ENCODE peak calls at places on chromosomes 6 and 20, in seven cellular contexts. One of them, this sample, is unnamed.
A peak's percentile ranks its signal among the peaks of the same experiment; 100 is the strongest.

GRCh38 chr6:25709761-25710160 is 44.8 kb upstream of the SLC17A4 start:
- DNase-seq in gastrocnemius medialis: no peak
- DNase-seq in choroid plexus epithelial cell: no peak
- DNase-seq in pancreas: no peak
- DNase-seq in endothelial cell of umbilical vein: no peak
- DNase-seq in fibroblast of the aortic adventitia: no peak
- DNase-seq in kidney epithelial cell: no peak
- DNase-seq in this sample: no peak

GRCh38 chr6:137115653-137116052 is 57.8 kb downstream of the IL22RA2 start:
- DNase-seq in gastrocnemius medialis: no peak
- DNase-seq in choroid plexus epithelial cell: peak; percentile 45
- DNase-seq in pancreas: no peak
- DNase-seq in endothelial cell of umbilical vein: peak; percentile 14
- DNase-seq in fibroblast of the aortic adventitia: no peak
- DNase-seq in kidney epithelial cell: no peak
- DNase-seq in this sample: no peak

GRCh38 chr20:6590891-6591679 is 176.4 kb upstream of the BMP2 start:
- DNase-seq in gastrocnemius medialis: no peak
- DNase-seq in choroid plexus epithelial cell: peak; percentile 67
- DNase-seq in pancreas: no peak
- DNase-seq in endothelial cell of umbilical vein: peak; percentile 83
- DNase-seq in fibroblast of the aortic adventitia: peak; percentile 72
- DNase-seq in kidney epithelial cell: peak; percentile 89
- DNase-seq in this sample: peak; percentile 80

GRCh38 chr6:113642714-113643442 is 214.3 kb upstream of the MARCKS start:
- DNase-seq in gastrocnemius medialis: no peak
- DNase-seq in choroid plexus epithelial cell: peak; percentile 38
- DNase-seq in pancreas: peak; percentile 84
- DNase-seq in endothelial cell of umbilical vein: peak; percentile 57
- DNase-seq in fibroblast of the aortic adventitia: peak; percentile 49
- DNase-seq in kidney epithelial cell: no peak
- DNase-seq in this sample: no peak

GRCh38 chr6:141829996-141830395 is 302.7 kb upstream of the GJE1 start:
- DNase-seq in gastrocnemius medialis: no peak
- DNase-seq in choroid plexus epithelial cell: no peak
- DNase-seq in pancreas: no peak
- DNase-seq in endothelial cell of umbilical vein: no peak
- DNase-seq in fibroblast of the aortic adventitia: no peak
- DNase-seq in kidney epithelial cell: no peak
- DNase-seq in this sample: no peak

GRCh38 chr6:150024646-150025155 is 631 bp downstream of the RAET1L start:
- DNase-seq in gastrocnemius medialis: no peak
- DNase-seq in choroid plexus epithelial cell: no peak
- DNase-seq in pancreas: no peak
- DNase-seq in endothelial cell of umbilical vein: no peak
- DNase-seq in fibroblast of the aortic adventitia: no peak
- DNase-seq in kidney epithelial cell: no peak
- DNase-seq in this sample: no peak

GRCh38 chr6:155985660-155986138 is 530.1 kb upstream of the NOX3 start:
- DNase-seq in gastrocnemius medialis: no peak
- DNase-seq in choroid plexus epithelial cell: no peak
- DNase-seq in pancreas: no peak
- DNase-seq in endothelial cell of umbilical vein: peak; percentile 8
- DNase-seq in fibroblast of the aortic adventitia: no peak
- DNase-seq in kidney epithelial cell: no peak
- DNase-seq in this sample: no peak

GRCh38 chr6:125791151-125791819 is 525 bp downstream of the NCOA7 start:
- DNase-seq in gastrocnemius medialis: no peak
- DNase-seq in choroid plexus epithelial cell: peak; percentile 76
- DNase-seq in pancreas: no peak
- DNase-seq in endothelial cell of umbilical vein: peak; percentile 86
- DNase-seq in fibroblast of the aortic adventitia: peak; percentile 72
- DNase-seq in kidney epithelial cell: no peak
- DNase-seq in this sample: peak; percentile 80

GRCh38 chr20:19943021-19943659 is 74.0 kb upstream of the NAA20 start:
- DNase-seq in gastrocnemius medialis: no peak
- DNase-seq in choroid plexus epithelial cell: no peak
- DNase-seq in pancreas: no peak
- DNase-seq in endothelial cell of umbilical vein: peak; percentile 75
- DNase-seq in fibroblast of the aortic adventitia: no peak
- DNase-seq in kidney epithelial cell: no peak
- DNase-seq in this sample: no peak

GRCh38 chr20:4820833-4821518 is 99.3 kb downstream of the PRND start:
- DNase-seq in gastrocnemius medialis: no peak
- DNase-seq in choroid plexus epithelial cell: peak; percentile 63
- DNase-seq in pancreas: no peak
- DNase-seq in endothelial cell of umbilical vein: peak; percentile 22
- DNase-seq in fibroblast of the aortic adventitia: peak; percentile 90
- DNase-seq in kidney epithelial cell: peak; percentile 41
- DNase-seq in this sample: peak; percentile 92

GRCh38 chr20:45449528-45449927 is 20.0 kb upstream of the WFDC2 start:
- DNase-seq in gastrocnemius medialis: peak; percentile 34
- DNase-seq in choroid plexus epithelial cell: no peak
- DNase-seq in pancreas: no peak
- DNase-seq in endothelial cell of umbilical vein: no peak
- DNase-seq in fibroblast of the aortic adventitia: no peak
- DNase-seq in kidney epithelial cell: no peak
- DNase-seq in this sample: no peak

GRCh38 chr6:41228616-41229015 is 467 bp downstream of the TREML4 start:
- DNase-seq in gastrocnemius medialis: no peak
- DNase-seq in choroid plexus epithelial cell: peak; percentile 4
- DNase-seq in pancreas: no peak
- DNase-seq in endothelial cell of umbilical vein: no peak
- DNase-seq in fibroblast of the aortic adventitia: peak; percentile 14
- DNase-seq in kidney epithelial cell: no peak
- DNase-seq in this sample: no peak

GRCh38 chr6:33620584-33621395 is at the start of gene ITPR3:
- DNase-seq in gastrocnemius medialis: no peak
- DNase-seq in choroid plexus epithelial cell: peak; percentile 69
- DNase-seq in pancreas: peak; percentile 70
- DNase-seq in endothelial cell of umbilical vein: peak; percentile 53
- DNase-seq in fibroblast of the aortic adventitia: peak; percentile 92
- DNase-seq in kidney epithelial cell: no peak
- DNase-seq in this sample: peak; percentile 87

GRCh38 chr6:155795173-155795796 is 339.6 kb upstream of the NOX3 start:
- DNase-seq in gastrocnemius medialis: no peak
- DNase-seq in choroid plexus epithelial cell: no peak
- DNase-seq in pancreas: no peak
- DNase-seq in endothelial cell of umbilical vein: no peak
- DNase-seq in fibroblast of the aortic adventitia: peak; percentile 67
- DNase-seq in kidney epithelial cell: no peak
- DNase-seq in this sample: no peak

GRCh38 chr6:45289751-45290514 is 38.2 kb upstream of the RUNX2 start:
- DNase-seq in gastrocnemius medialis: no peak
- DNase-seq in choroid plexus epithelial cell: no peak
- DNase-seq in pancreas: no peak
- DNase-seq in endothelial cell of umbilical vein: no peak
- DNase-seq in fibroblast of the aortic adventitia: no peak
- DNase-seq in kidney epithelial cell: no peak
- DNase-seq in this sample: no peak

GRCh38 chr6:32108094-32108627 is 977 bp downstream of the TNXB start:
- DNase-seq in gastrocnemius medialis: peak; percentile 30
- DNase-seq in choroid plexus epithelial cell: peak; percentile 22
- DNase-seq in pancreas: peak; percentile 45
- DNase-seq in endothelial cell of umbilical vein: no peak
- DNase-seq in fibroblast of the aortic adventitia: peak; percentile 80
- DNase-seq in kidney epithelial cell: no peak
- DNase-seq in this sample: peak; percentile 48

GRCh38 chr20:44711237-44711636 is 3.9 kb upstream of the CCN5 start:
- DNase-seq in gastrocnemius medialis: no peak
- DNase-seq in choroid plexus epithelial cell: no peak
- DNase-seq in pancreas: no peak
- DNase-seq in endothelial cell of umbilical vein: no peak
- DNase-seq in fibroblast of the aortic adventitia: no peak
- DNase-seq in kidney epithelial cell: no peak
- DNase-seq in this sample: peak; percentile 47

GRCh38 chr6:46771556-46771955 is 21.6 kb upstream of the MEP1A start:
- DNase-seq in gastrocnemius medialis: no peak
- DNase-seq in choroid plexus epithelial cell: no peak
- DNase-seq in pancreas: no peak
- DNase-seq in endothelial cell of umbilical vein: no peak
- DNase-seq in fibroblast of the aortic adventitia: no peak
- DNase-seq in kidney epithelial cell: no peak
- DNase-seq in this sample: no peak

GRCh38 chr6:56906752-56907151 is 48.2 kb upstream of the BEND6 start:
- DNase-seq in gastrocnemius medialis: no peak
- DNase-seq in choroid plexus epithelial cell: peak; percentile 44
- DNase-seq in pancreas: no peak
- DNase-seq in endothelial cell of umbilical vein: no peak
- DNase-seq in fibroblast of the aortic adventitia: no peak
- DNase-seq in kidney epithelial cell: no peak
- DNase-seq in this sample: peak; percentile 56

GRCh38 chr6:158769696-158770446 is 49.3 kb downstream of the EZR start:
- DNase-seq in gastrocnemius medialis: no peak
- DNase-seq in choroid plexus epithelial cell: peak; percentile 67
- DNase-seq in pancreas: no peak
- DNase-seq in endothelial cell of umbilical vein: no peak
- DNase-seq in fibroblast of the aortic adventitia: no peak
- DNase-seq in kidney epithelial cell: no peak
- DNase-seq in this sample: no peak

GRCh38 chr6:5996701-5997419 is 9.9 kb downstream of the NRN1 start:
- DNase-seq in gastrocnemius medialis: no peak
- DNase-seq in choroid plexus epithelial cell: no peak
- DNase-seq in pancreas: no peak
- DNase-seq in endothelial cell of umbilical vein: peak; percentile 59
- DNase-seq in fibroblast of the aortic adventitia: no peak
- DNase-seq in kidney epithelial cell: no peak
- DNase-seq in this sample: no peak

GRCh38 chr6:5997420-5998093 is 9.2 kb downstream of the NRN1 start:
- DNase-seq in gastrocnemius medialis: no peak
- DNase-seq in choroid plexus epithelial cell: no peak
- DNase-seq in pancreas: no peak
- DNase-seq in endothelial cell of umbilical vein: peak; percentile 49
- DNase-seq in fibroblast of the aortic adventitia: no peak
- DNase-seq in kidney epithelial cell: no peak
- DNase-seq in this sample: no peak

GRCh38 chr6:5998236-5998635 is 8.5 kb downstream of the NRN1 start:
- DNase-seq in gastrocnemius medialis: no peak
- DNase-seq in choroid plexus epithelial cell: no peak
- DNase-seq in pancreas: no peak
- DNase-seq in endothelial cell of umbilical vein: no peak
- DNase-seq in fibroblast of the aortic adventitia: no peak
- DNase-seq in kidney epithelial cell: no peak
- DNase-seq in this sample: no peak

GRCh38 chr6:5999688-6000608 is 6.8 kb downstream of the NRN1 start:
- DNase-seq in gastrocnemius medialis: no peak
- DNase-seq in choroid plexus epithelial cell: no peak
- DNase-seq in pancreas: no peak
- DNase-seq in endothelial cell of umbilical vein: no peak
- DNase-seq in fibroblast of the aortic adventitia: no peak
- DNase-seq in kidney epithelial cell: no peak
- DNase-seq in this sample: no peak

DNA sequence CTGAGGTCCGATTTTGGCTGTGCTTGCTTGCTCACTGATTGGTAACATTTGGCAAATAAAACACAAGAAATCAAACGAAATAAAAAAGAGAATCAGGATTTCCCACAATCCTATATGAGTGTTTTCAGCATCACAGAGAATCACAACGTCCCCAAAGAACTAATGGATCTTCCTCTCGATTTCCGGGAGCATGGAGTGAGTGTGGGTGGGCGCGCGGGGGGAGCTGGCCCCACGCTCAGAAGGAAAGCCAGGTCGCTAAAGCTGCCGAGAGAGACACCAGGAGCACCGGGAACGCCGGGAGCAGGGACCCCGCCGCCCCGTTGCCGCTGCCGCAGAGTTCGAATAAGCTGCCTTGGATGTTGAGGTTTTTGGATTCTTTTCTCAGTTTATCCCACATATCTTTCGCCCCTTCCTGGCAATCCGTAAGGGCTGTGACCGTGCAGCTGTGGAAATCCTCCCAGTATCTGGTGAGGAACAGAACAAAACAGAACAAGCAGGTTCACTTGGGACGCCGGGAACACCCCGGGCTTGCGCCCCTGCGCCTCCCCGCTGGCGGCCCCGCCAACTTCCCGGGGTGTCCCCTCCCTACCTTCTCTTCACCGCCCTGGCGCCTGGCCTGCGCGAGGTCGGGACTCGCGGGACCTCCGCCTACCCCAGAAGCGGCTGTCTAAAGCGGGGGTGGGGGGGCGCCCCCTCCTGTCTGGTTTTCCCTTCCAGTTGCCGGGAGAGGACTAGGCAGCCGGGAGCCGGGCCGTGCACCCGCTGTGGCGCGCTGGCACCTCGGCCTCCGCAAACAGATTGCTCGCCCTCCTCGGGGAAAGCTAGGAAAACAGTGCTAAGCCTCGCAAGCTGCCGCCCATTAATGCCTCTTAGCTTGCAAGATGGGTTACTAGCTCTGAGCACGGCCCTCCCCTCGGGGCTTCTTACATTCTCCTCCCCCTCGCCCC is 7.7 kb downstream of the NRN1 start:
- DNase-seq in gastrocnemius medialis: no peak
- DNase-seq in choroid plexus epithelial cell: no peak
- DNase-seq in pancreas: no peak
- DNase-seq in endothelial cell of umbilical vein: no peak
- DNase-seq in fibroblast of the aortic adventitia: no peak
- DNase-seq in kidney epithelial cell: no peak
- DNase-seq in this sample: peak; percentile 28
- TF ChIP-seq CTCF in gastrocnemius medialis: no peak
- TF ChIP-seq CTCF in choroid plexus epithelial cell: no peak
- TF ChIP-seq CTCF in pancreas: no peak
- TF ChIP-seq CTCF in endothelial cell of umbilical vein: no peak
- TF ChIP-seq CTCF in fibroblast of the aortic adventitia: no peak
- TF ChIP-seq CTCF in kidney epithelial cell: no peak
- TF ChIP-seq CTCF in this sample: no peak

GRCh38 chr6:90233994-90234393 is 62.6 kb downstream of the BACH2 start:
- DNase-seq in gastrocnemius medialis: no peak
- DNase-seq in choroid plexus epithelial cell: no peak
- DNase-seq in pancreas: no peak
- DNase-seq in endothelial cell of umbilical vein: no peak
- DNase-seq in fibroblast of the aortic adventitia: no peak
- DNase-seq in kidney epithelial cell: no peak
- DNase-seq in this sample: no peak
- H3K4me3 ChIP-seq in gastrocnemius medialis: no peak overlapping the region
- H3K4me3 ChIP-seq in choroid plexus epithelial cell: no peak overlapping the region
- H3K4me3 ChIP-seq in pancreas: no peak overlapping the region
- H3K4me3 ChIP-seq in endothelial cell of umbilical vein: no peak overlapping the region
- H3K4me3 ChIP-seq in fibroblast of the aortic adventitia: no peak overlapping the region
- H3K4me3 ChIP-seq in kidney epithelial cell: no peak overlapping the region
- H3K4me3 ChIP-seq in this sample: no peak overlapping the region

GRCh38 chr20:32509639-32510066 is 75.5 kb downstream of the NOL4L start:
- DNase-seq in gastrocnemius medialis: no peak
- DNase-seq in choroid plexus epithelial cell: no peak
- DNase-seq in pancreas: no peak
- DNase-seq in endothelial cell of umbilical vein: peak; percentile 71
- DNase-seq in fibroblast of the aortic adventitia: no peak
- DNase-seq in kidney epithelial cell: no peak
- DNase-seq in this sample: no peak
- TF ChIP-seq CTCF in gastrocnemius medialis: no peak
- TF ChIP-seq CTCF in choroid plexus epithelial cell: peak; percentile 42
- TF ChIP-seq CTCF in pancreas: no peak
- TF ChIP-seq CTCF in endothelial cell of umbilical vein: peak; percentile 53
- TF ChIP-seq CTCF in fibroblast of the aortic adventitia: no peak
- TF ChIP-seq CTCF in kidney epithelial cell: peak; percentile 39
- TF ChIP-seq CTCF in this sample: peak; percentile 28

GRCh38 chr6:13733178-13733851 is 21.7 kb upstream of the RANBP9 start:
- DNase-seq in gastrocnemius medialis: peak; percentile 93
- DNase-seq in choroid plexus epithelial cell: peak; percentile 97
- DNase-seq in pancreas: peak; percentile 20
- DNase-seq in endothelial cell of umbilical vein: no peak
- DNase-seq in fibroblast of the aortic adventitia: peak; percentile 96
- DNase-seq in kidney epithelial cell: peak; percentile 31
- DNase-seq in this sample: peak; percentile 95
- H3K4me3 ChIP-seq in gastrocnemius medialis: peak overlapping the region; percentile 38
- H3K4me3 ChIP-seq in choroid plexus epithelial cell: peak overlapping the region; percentile 32
- H3K4me3 ChIP-seq in pancreas: no peak overlapping the region
- H3K4me3 ChIP-seq in endothelial cell of umbilical vein: no peak overlapping the region
- H3K4me3 ChIP-seq in fibroblast of the aortic adventitia: peak overlapping the region; percentile 28
- H3K4me3 ChIP-seq in kidney epithelial cell: no peak overlapping the region
- H3K4me3 ChIP-seq in this sample: peak overlapping the region; percentile 46